ENCODE peak calls at places on chromosomes 11 and 22, in seven cellular contexts. G, W, Z, L, A, P and X are unnamed samples.

GRCh38 chr22:46931881-46932280 is 169.4 kb downstream of the TBC1D22A start:
- DNase-seq in G (no peak), P (no peak), W (no peak), Z (no peak), L (no peak), A (no peak), X (no peak)

GRCh38 chr22:44337658-44338004 is 24.9 kb upstream of the SHISAL1 start:
- DNase-seq in L (peak; percentile 41), Z (no peak), W (no peak), P (no peak), G (peak; percentile 60), A (no peak), X (no peak)

GRCh38 chr11:108206171-108206570 is 16.3 kb downstream of the NPAT start:
- DNase-seq in Z (no peak), W (no peak), G (no peak), P (no peak), L (no peak), A (no peak), X (no peak)

GRCh38 chr11:35541621-35542375 is 16.4 kb upstream of the PAMR1 start:
- DNase-seq in Z (peak; percentile 29), P (no peak), W (no peak), L (no peak), G (no peak), A (no peak), X (peak; percentile 69)

GRCh38 chr11:116461789-116462188 is 311.0 kb downstream of the BUD13 start:
- DNase-seq in G (peak; percentile 35), W (no peak), Z (no peak), P (no peak), L (no peak), A (no peak), X (no peak)

GRCh38 chr11:87739766-87740165 is 435.5 kb downstream of the RAB38 start:
- DNase-seq in P (no peak), Z (no peak), W (no peak), G (no peak), L (no peak), A (no peak), X (no peak)

GRCh38 chr11:47571895-47572294 is 6.5 kb downstream of the PTPMT1 start:
- DNase-seq in W (no peak), Z (no peak), A (no peak), G (no peak), P (no peak), L (no peak), X (no peak)

GRCh38 chr11:45451766-45452440 is 165.8 kb upstream of the SYT13 start:
- DNase-seq in G (no peak), W (no peak), Z (no peak), P (no peak), A (no peak), L (no peak), X (no peak)

GRCh38 chr11:104183572-104183971 is 19.6 kb upstream of the PDGFD start:
- DNase-seq in L (no peak), W (no peak), Z (no peak), G (no peak), A (no peak), P (no peak), X (no peak)

GRCh38 chr11:33532720-33533119 is 167.9 kb downstream of the C11orf91 start:
- DNase-seq in Z (no peak), P (no peak), W (no peak), L (no peak), G (no peak), A (no peak), X (no peak)

GRCh38 chr11:134915212-134915611 is 503.2 kb upstream of the B3GAT1 start:
- DNase-seq in Z (peak; percentile 60), W (no peak), P (no peak), L (no peak), A (no peak), G (no peak), X (no peak)

GRCh38 chr22:22343603-22344276 is 99.2 kb downstream of the VPREB1 start:
- DNase-seq in W (peak; percentile 55), Z (no peak), L (no peak), A (no peak), P (no peak), G (no peak), X (no peak)

GRCh38 chr11:5226732-5227327 is at the start of gene HBB:
- DNase-seq in P (no peak), A (no peak), L (no peak), W (no peak), Z (no peak), G (no peak), X (no peak)

GRCh38 chr11:44592125-44592643 is 26.7 kb downstream of the CD82 start:
- DNase-seq in W (no peak), L (peak; percentile 46), P (no peak), G (no peak), Z (no peak), A (no peak), X (peak; percentile 91)

GRCh38 chr11:72287293-72287692 is 43.3 kb upstream of the PHOX2A start:
- DNase-seq in G (no peak), L (no peak), A (no peak), P (no peak), W (no peak), Z (no peak), X (no peak)

GRCh38 chr11:80365315-80365714 is 924.5 kb upstream of the TENM4 start:
- DNase-seq in G (no peak), W (no peak), P (no peak), Z (no peak), A (no peak), L (no peak), X (no peak)

DNA sequence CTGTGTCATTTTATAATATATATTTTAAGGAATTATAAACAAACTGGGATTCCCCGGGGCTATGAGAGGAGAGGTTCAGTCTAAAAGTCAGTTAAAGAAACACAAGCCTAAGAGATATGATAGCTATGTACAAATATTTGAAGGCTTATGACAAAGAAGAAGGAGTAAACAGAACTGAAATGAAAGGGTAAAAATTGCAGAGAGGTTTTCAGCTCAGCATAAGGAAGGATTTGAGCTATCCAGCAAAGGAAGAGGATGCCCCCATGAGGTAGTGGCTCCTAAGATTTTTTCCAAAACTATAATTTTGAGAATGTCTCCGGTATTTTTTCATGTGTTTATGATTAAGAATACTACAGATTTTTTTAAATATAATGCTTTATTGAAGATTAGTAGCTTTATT is 57.9 kb upstream of the ANGPTL5 start:
- DNase-seq in P (no peak), L (no peak), G (no peak), Z (no peak), A (no peak), W (no peak), X (no peak)
- TF ChIP-seq CTCF in P (no peak), L (no peak), G (peak; percentile 42), Z (no peak), A (no peak), W (no peak), X (no peak)

GRCh38 chr22:37696657-37697539 is at the start of gene TRIOBP:
- DNase-seq in G (peak; percentile 100), L (peak; percentile 91), A (peak; percentile 97), Z (peak; percentile 96), W (peak; percentile 71), P (peak; percentile 71), X (peak; percentile 94)
- TF ChIP-seq CTCF in G (peak; percentile 61), L (no peak), A (peak; percentile 50), Z (peak; percentile 58), W (peak; percentile 53), P (peak; percentile 9), X (no peak)

GRCh38 chr11:118633979-118634378 is 26.6 kb downstream of the PHLDB1 start:
- DNase-seq in G (no peak), Z (no peak), W (no peak), A (no peak), L (no peak), P (no peak), X (no peak)

GRCh38 chr11:118633319-118633690 is 25.9 kb downstream of the PHLDB1 start:
- DNase-seq in L (no peak), W (no peak), Z (no peak), A (no peak), P (no peak), G (peak; percentile 10), X (no peak)

GRCh38 chr11:118635237-118635591 is 27.8 kb downstream of the PHLDB1 start:
- DNase-seq in Z (no peak), A (no peak), L (no peak), G (no peak), P (no peak), W (no peak), X (no peak)

GRCh38 chr11:118635642-118636041 is 28.2 kb downstream of the PHLDB1 start:
- DNase-seq in A (no peak), G (no peak), L (no peak), W (no peak), Z (no peak), P (no peak), X (no peak)

GRCh38 chr11:118634435-118635236 is 27.2 kb downstream of the PHLDB1 start:
- DNase-seq in W (peak; percentile 32), Z (peak; percentile 83), L (no peak), P (no peak), A (peak; percentile 85), G (peak; percentile 96), X (peak; percentile 91)
- TF ChIP-seq CTCF in W (peak; percentile 38), Z (peak; percentile 39), L (no peak), P (no peak), A (peak; percentile 23), G (peak; percentile 23), X (no peak)

GRCh38 chr11:132125855-132126841 is 755.7 kb downstream of the NTM start:
- DNase-seq in Z (no peak), P (no peak), L (no peak), G (peak; percentile 87), A (no peak), W (no peak), X (no peak)

GRCh38 chr11:132122701-132123100 is 752.3 kb downstream of the NTM start:
- DNase-seq in G (no peak), A (no peak), Z (no peak), P (no peak), L (no peak), W (no peak), X (no peak)

GRCh38 chr11:132123449-132123848 is 753.0 kb downstream of the NTM start:
- DNase-seq in L (no peak), Z (no peak), W (no peak), A (no peak), P (no peak), G (peak; percentile 58), X (no peak)

GRCh38 chr11:132126973-132127900 is 756.8 kb downstream of the NTM start:
- DNase-seq in L (peak; percentile 48), A (no peak), W (peak; percentile 16), Z (peak; percentile 28), P (no peak), G (peak; percentile 85), X (peak; percentile 49)

DNA sequence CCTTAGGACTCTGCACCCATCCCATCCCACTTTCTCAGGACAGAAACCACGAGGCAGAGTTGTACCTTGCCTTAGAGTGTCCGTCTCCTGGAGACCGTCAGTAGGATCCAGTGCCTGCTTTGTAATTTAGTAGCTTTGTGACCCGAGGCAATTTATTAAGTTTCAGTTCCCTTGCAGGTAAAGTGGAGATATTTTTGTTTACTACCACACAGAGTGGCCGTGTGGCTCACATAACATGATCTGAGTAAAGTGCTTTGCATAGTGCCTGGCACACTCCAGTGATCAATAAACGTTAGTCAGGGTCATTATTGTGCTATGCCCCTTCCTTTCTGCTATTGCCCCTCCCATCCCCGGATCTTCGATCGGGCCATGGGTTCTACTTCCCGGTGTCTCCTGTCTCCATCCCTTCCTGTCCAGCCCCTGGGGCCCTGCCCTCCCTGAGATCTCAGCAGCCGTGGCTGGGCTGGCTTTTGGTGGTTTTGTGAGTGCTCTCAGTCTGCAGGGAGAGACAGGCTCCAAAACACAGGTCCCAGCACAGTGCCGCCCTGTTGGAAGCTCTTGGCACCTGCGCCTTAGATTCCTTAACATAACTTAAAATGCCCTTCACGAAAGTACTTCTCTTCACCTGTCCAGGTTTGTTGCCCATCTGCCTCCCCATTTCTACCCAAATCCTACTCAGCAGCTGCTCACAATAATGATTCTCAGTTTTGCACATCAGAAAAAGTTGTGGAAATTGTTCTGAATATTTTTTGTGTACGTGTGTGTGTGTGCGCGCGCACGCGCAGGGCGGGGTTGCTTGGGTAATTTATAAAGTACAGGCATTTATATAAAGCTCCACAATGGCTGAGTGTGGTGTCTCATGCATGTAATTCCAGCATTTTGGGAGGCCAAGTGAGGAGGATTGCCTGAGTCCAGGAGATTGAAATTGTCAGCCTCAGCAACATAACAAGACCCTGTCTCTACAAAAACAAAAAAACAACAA is 753.7 kb downstream of the NTM start:
- DNase-seq in L (no peak), W (no peak), P (no peak), A (no peak), G (peak; percentile 71), Z (no peak), X (no peak)
- TF ChIP-seq CTCF in L (no peak), W (no peak), P (no peak), A (no peak), G (peak; percentile 59), Z (no peak), X (no peak)